ENCODE peak calls at places on chromosomes 3 and 15, in five cellular contexts. I, V, S, N and G are unnamed samples.

GRCh38 chr3:184322731-184323487 is 8.5 kb downstream of the EIF4G1 start:
- DNase-seq in S (no peak), I (no peak), N (no peak), V (no peak), G (no peak)

GRCh38 chr3:58068126-58068809 is 60.0 kb downstream of the FLNB start:
- DNase-seq in N (peak), I (no peak), S (peak), V (no peak), G (no peak)

GRCh38 chr3:64188810-64189560 is 36.3 kb downstream of the PRICKLE2 start:
- DNase-seq in N (no peak), V (peak), I (no peak), S (no peak), G (peak)

GRCh38 chr3:58062469-58062868 is 54.2 kb downstream of the FLNB start:
- DNase-seq in N (no peak), V (no peak), I (no peak), S (no peak), G (no peak)

GRCh38 chr3:45191424-45191823 is 34.7 kb downstream of the TMEM158 start:
- DNase-seq in S (no peak), V (no peak), I (no peak), N (no peak), G (no peak)

GRCh38 chr3:111035316-111035715 is 36.3 kb upstream of the NECTIN3 start:
- DNase-seq in S (no peak), I (no peak), N (no peak), V (no peak), G (no peak)

GRCh38 chr3:23948761-23949160 is 3.7 kb downstream of the NR1D2 start:
- DNase-seq in I (no peak), N (no peak), V (no peak), S (no peak), G (no peak)

GRCh38 chr3:138332472-138333073 is 2.9 kb upstream of the NME9 start:
- DNase-seq in V (peak), N (peak), I (peak), S (peak), G (peak)

GRCh38 chr15:48221885-48222284 is 15.8 kb downstream of the SLC12A1 start:
- DNase-seq in S (no peak), V (no peak), I (no peak), N (no peak), G (no peak)

GRCh38 chr3:174125267-174125844 is 727.8 kb downstream of the NLGN1 start:
- DNase-seq in N (peak), V (no peak), I (no peak), S (no peak), G (peak)

GRCh38 chr3:143283432-143284128 is 164.0 kb downstream of the CHST2 start:
- DNase-seq in N (no peak), S (peak), V (no peak), I (no peak), G (no peak)

GRCh38 chr15:66167854-66168253 is 85.7 kb downstream of the MEGF11 start:
- DNase-seq in I (no peak), S (peak), N (no peak), V (no peak), G (no peak)

GRCh38 chr3:110400315-110400714 is 671.3 kb upstream of the NECTIN3 start:
- DNase-seq in N (no peak), S (no peak), V (no peak), I (no peak), G (no peak)

GRCh38 chr15:64792282-64792681 is 16.9 kb upstream of the RBPMS2 start:
- DNase-seq in I (no peak), N (no peak), S (no peak), V (peak), G (no peak)

GRCh38 chr3:168865022-168865551 is 769.4 kb upstream of the GOLIM4 start:
- DNase-seq in I (no peak), V (peak), N (no peak), S (peak), G (peak)

DNA sequence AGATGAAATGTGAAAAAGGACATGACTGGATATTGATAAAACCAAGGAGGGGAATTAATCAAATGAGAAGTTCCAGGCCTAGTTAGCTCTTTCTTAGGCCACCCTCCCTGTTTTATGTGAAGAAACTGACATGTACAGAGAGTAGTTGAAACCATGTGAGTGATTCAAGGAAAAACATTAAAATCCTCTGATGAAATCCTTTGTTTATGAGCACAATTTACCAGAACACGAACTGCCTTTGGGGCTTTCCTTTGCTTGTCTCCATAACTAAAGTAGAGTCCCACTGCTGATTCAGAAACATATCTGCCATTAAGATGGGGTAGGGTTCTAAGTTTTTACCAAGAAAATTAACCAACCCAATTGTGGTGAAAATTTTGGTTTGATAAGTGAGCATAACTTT is 558.3 kb downstream of the NR2F2 start:
- DNase-seq in S (no peak), N (no peak), I (no peak), V (no peak), G (no peak)
- TF ChIP-seq JUN in S (no peak), N (no peak), I (no peak), V (no peak), G (no peak)

GRCh38 chr3:177429772-177430171 is 232.5 kb upstream of the TBL1XR1 start:
- DNase-seq in S (no peak), V (no peak), N (no peak), I (no peak), G (no peak)
- TF ChIP-seq POLR2A in S (no peak), V (no peak), N (no peak), I (no peak), G (no peak)

DNA sequence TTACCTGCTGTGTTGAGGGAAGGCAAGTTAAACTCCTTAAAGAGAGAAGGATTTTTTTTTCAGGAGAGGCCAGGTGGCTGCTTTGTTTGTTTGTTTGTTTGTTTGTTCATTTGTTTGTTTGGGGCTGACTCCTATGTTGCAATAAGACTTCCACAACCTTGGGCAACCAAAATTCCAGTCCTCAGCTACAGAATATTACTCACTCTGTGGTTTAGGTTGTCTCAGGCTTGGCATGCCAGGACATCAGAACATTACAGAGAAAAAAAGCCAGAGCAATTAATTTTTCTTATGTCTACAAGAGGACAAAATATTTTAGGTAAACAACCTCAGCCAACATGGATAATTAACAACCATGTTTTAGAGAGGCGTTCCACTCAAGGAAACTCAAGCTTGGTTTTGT is 156.7 kb upstream of the ATP11B start:
- DNase-seq in N (no peak), S (no peak), V (no peak), I (no peak), G (no peak)
- TF ChIP-seq JUN in N (no peak), S (no peak), V (no peak), I (no peak), G (no peak)

GRCh38 chr3:49900491-49901153 is 3.1 kb downstream of the MST1R start:
- DNase-seq in S (no peak), N (no peak), I (no peak), V (peak), G (no peak)
- TF ChIP-seq POLR2A in S (no peak), N (no peak), I (no peak), V (no peak), G (no peak)

GRCh38 chr15:70789213-70789612 is 25.9 kb upstream of the UACA start:
- DNase-seq in I (no peak), V (peak), N (no peak), S (peak), G (no peak)

GRCh38 chr15:70792171-70792573 is 28.8 kb upstream of the UACA start:
- DNase-seq in V (peak), N (no peak), S (no peak), I (no peak), G (peak)

GRCh38 chr15:70791248-70791647 is 27.9 kb upstream of the UACA start:
- DNase-seq in N (no peak), S (no peak), I (no peak), V (no peak), G (no peak)

GRCh38 chr15:70787001-70787400 is 23.6 kb upstream of the UACA start:
- DNase-seq in V (no peak), N (no peak), S (no peak), I (no peak), G (no peak)

DNA sequence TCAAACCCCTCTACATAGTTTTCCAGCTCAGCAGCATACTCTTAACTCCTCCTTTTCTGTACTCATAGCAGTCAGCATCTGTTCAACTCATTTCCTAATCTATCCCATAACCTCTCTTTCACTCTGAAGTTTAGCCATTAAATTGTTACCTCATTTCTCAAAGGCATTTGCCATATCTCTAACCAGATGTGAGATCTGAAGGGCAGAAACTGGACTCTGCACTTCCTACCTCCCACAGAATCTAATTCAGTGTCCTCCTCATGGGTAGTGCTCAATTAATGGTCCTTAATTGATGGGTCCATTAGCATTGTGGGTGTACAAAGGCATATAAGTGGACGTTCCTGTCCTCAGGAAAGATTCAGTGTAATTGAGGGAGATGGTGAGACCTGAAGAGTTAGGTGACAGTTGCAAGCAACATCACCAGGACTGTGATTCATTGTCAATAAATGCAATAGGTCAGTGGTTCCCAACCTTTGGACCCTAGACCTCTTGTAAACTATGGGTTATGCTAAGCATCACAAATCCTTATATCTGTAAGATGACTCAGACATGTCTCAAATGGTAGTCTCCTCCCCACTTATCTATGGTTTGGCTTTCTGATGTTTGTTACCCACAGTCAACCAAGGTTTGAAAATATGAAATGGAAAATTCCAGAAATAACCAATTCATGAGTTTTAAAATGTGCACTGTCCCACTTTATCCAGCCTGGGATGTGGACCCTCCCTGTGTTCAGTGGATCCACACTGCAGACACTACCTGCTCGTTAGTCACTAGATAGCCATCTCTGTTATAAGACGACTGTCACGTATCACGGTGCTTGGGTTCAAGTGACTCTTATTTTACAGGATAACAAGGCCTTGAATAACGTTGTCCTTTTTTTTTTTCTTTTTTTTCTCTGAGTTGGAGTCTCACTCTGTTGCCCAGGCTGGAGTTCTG is 25.0 kb upstream of the UACA start:
- DNase-seq in N (peak), V (peak), I (no peak), S (no peak), G (no peak)
- TF ChIP-seq JUN in N (peak), V (peak), I (no peak), S (no peak), G (no peak)

GRCh38 chr3:41241800-41242571 is 42.7 kb downstream of the CTNNB1 start:
- DNase-seq in S (no peak), N (no peak), I (no peak), V (no peak), G (no peak)
- TF ChIP-seq POLR2A in S (peak), N (no peak), I (no peak), V (no peak), G (no peak)

GRCh38 chr15:88382482-88382983 is 84.7 kb downstream of the MRPL46 start:
- DNase-seq in I (no peak), N (no peak), V (peak), S (no peak), G (no peak)
- TF ChIP-seq JUN in I (no peak), N (no peak), V (peak), S (no peak), G (no peak)

DNA sequence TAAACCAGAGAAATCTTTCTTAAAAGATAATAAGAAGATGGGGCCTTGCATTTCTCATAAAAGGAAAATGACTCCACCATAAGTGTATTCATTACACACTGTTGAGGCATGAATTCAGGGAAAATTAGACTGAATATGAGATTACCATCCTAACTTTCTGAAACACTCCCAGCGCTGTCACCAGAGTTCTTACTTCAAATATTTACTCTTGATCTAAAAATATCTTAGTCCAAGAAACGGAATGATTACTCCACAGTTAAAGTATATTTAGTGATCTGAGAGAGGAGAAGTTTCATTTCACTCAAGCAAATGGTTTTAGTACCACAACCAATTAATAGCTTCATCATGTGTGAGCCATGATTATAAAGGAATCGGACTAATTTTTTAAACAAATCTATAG is 300.3 kb downstream of the ZBTB20 start:
- DNase-seq in S (no peak), I (no peak), V (no peak), N (no peak), G (no peak)
- TF ChIP-seq POLR2A in S (no peak), I (no peak), V (no peak), N (no peak), G (no peak)

GRCh38 chr3:134423153-134423552 is 48.9 kb upstream of the AMOTL2 start:
- DNase-seq in S (no peak), N (no peak), V (no peak), I (no peak), G (no peak)
- TF ChIP-seq JUN in S (no peak), N (no peak), V (no peak), I (no peak), G (no peak)